ENCODE peak calls at places on chromosomes 7 and 10, in seven cellular contexts. E is nucleus accumbens, S is tibial artery, Q is kidney, M is mammary epithelial cell, V is NB4, J is lower lobe of right lung. Y is an unnamed sample.

GRCh38 chr7:17058568-17058967 is 176.8 kb upstream of the AGR3 start:
- DNase-seq in E (no peak), J (no peak), M (peak), V (peak), Q (no peak), S (no peak), Y (no peak)

GRCh38 chr7:43953071-43953470 is 26.8 kb downstream of the UBE2D4 start:
- DNase-seq in M (no peak), Q (no peak), J (no peak), V (no peak), S (peak), E (no peak), Y (no peak)

GRCh38 chr10:77737608-77738007 is 100.0 kb upstream of the KCNMA1 start:
- DNase-seq in V (no peak), S (no peak), J (no peak), M (peak), Q (no peak), E (no peak), Y (no peak)

GRCh38 chr10:1309969-1310789 is 254.0 kb downstream of the WDR37 start:
- DNase-seq in S (no peak), V (no peak), M (no peak), J (no peak), Q (no peak), E (no peak), Y (no peak)

GRCh38 chr7:151034312-151035023 is 6.2 kb downstream of the ABCB8 start:
- DNase-seq in S (no peak), J (no peak), Q (no peak), V (no peak), E (no peak), M (no peak), Y (no peak)

GRCh38 chr7:10085231-10085630 is 888.4 kb upstream of the PHF14 start:
- DNase-seq in J (no peak), E (no peak), M (no peak), S (no peak), Q (no peak), V (no peak), Y (peak)

GRCh38 chr10:48207853-48208252 is 66.6 kb downstream of the FRMPD2 start:
- DNase-seq in V (no peak), J (no peak), E (no peak), Q (no peak), S (no peak), M (no peak), Y (no peak)

GRCh38 chr7:122132341-122132740 is 11.7 kb downstream of the AASS start:
- DNase-seq in Q (no peak), V (no peak), M (peak), E (no peak), S (no peak), J (no peak), Y (no peak)

GRCh38 chr10:30098624-30099023 is 39.2 kb upstream of the JCAD start:
- DNase-seq in M (peak), J (no peak), Q (no peak), V (no peak), S (no peak), E (no peak), Y (no peak)

GRCh38 chr7:157014635-157015555 is 4.4 kb upstream of the MNX1 start:
- DNase-seq in V (no peak), E (no peak), M (no peak), J (no peak), S (no peak), Q (peak), Y (no peak)

GRCh38 chr10:61635946-61636345 is 26.8 kb upstream of the CABCOCO1 start:
- DNase-seq in E (no peak), S (no peak), M (peak), Q (no peak), V (no peak), J (no peak), Y (no peak)

GRCh38 chr7:44220732-44221131 is 20.0 kb downstream of the YKT6 start:
- DNase-seq in Q (peak), J (peak), V (no peak), E (no peak), M (no peak), S (peak), Y (no peak)

GRCh38 chr7:97064972-97065587 is 40.4 kb upstream of the DLX5 start:
- DNase-seq in Q (no peak), E (no peak), V (peak), J (no peak), S (no peak), M (peak), Y (no peak)

GRCh38 chr7:36390199-36391090 is 783 bp downstream of the ANLN start:
- DNase-seq in J (peak), V (peak), E (no peak), M (peak), Q (peak), S (peak), Y (peak)

GRCh38 chr10:45091968-45092367 is 91.2 kb downstream of the ZNF22 start:
- DNase-seq in S (no peak), V (no peak), M (no peak), Q (no peak), J (no peak), E (no peak), Y (no peak)

GRCh38 chr7:139361523-139361922 is 1.8 kb downstream of the LUC7L2 start:
- DNase-seq in V (no peak), Q (no peak), E (no peak), J (no peak), M (no peak), S (no peak), Y (no peak)

GRCh38 chr7:748446-748845 is 21.4 kb upstream of the PRKAR1B start:
- DNase-seq in V (no peak), M (no peak), E (no peak), J (peak), Q (peak), S (peak), Y (no peak)

GRCh38 chr10:132419631-132420468 is 22.9 kb downstream of the PWWP2B start:
- DNase-seq in S (no peak), Q (peak), V (no peak), E (no peak), J (no peak), M (no peak), Y (no peak)

GRCh38 chr10:131249957-131250347 is 61.6 kb downstream of the TCERG1L start:
- DNase-seq in M (no peak), E (no peak), J (no peak), Q (no peak), S (no peak), V (no peak), Y (no peak)

GRCh38 chr7:20219446-20220292 is 2.5 kb upstream of the MACC1 start:
- DNase-seq in S (peak), Q (peak), V (peak), J (peak), E (peak), M (peak), Y (peak)

GRCh38 chr7:112228632-112229031 is 22.1 kb downstream of the ZNF277 start:
- DNase-seq in S (no peak), J (no peak), V (no peak), E (no peak), Q (no peak), M (no peak), Y (no peak)

GRCh38 chr7:124992881-124993562 is 63.4 kb upstream of the POT1 start:
- DNase-seq in M (peak), S (peak), J (no peak), Q (no peak), E (no peak), V (no peak), Y (no peak)

GRCh38 chr10:63376560-63377304 is 89.0 kb downstream of the JMJD1C start:
- DNase-seq in E (no peak), V (peak), J (no peak), S (no peak), Q (no peak), M (peak), Y (no peak)

GRCh38 chr7:103524042-103524907 is 78.3 kb upstream of the SLC26A5 start:
- DNase-seq in V (peak), Q (no peak), M (peak), S (no peak), E (no peak), J (no peak), Y (no peak)

GRCh38 chr10:63901916-63902315 is 380.7 kb downstream of the REEP3 start:
- DNase-seq in M (no peak), S (no peak), E (no peak), Q (no peak), V (no peak), J (no peak), Y (no peak)

GRCh38 chr7:157516911-157517781 is 180.3 kb downstream of the DNAJB6 start:
- DNase-seq in E (no peak), J (no peak), M (no peak), Q (no peak), V (no peak), S (peak), Y (no peak)

GRCh38 chr7:151794508-151795167 is 82.3 kb downstream of the PRKAG2 start:
- DNase-seq in M (no peak), Q (peak), S (no peak), J (no peak), V (no peak), E (no peak), Y (no peak)

GRCh38 chr7:147053761-147054160 is 937.2 kb downstream of the CNTNAP2 start:
- DNase-seq in J (no peak), S (no peak), Q (no peak), E (no peak), V (no peak), M (no peak), Y (no peak)

GRCh38 chr7:13952921-13953320 is 36.5 kb downstream of the ETV1 start:
- DNase-seq in Q (no peak), E (no peak), S (no peak), M (no peak), J (no peak), V (no peak), Y (no peak)

GRCh38 chr7:79376297-79377025 is 77.0 kb downstream of the MAGI2 start:
- DNase-seq in M (no peak), Q (no peak), V (no peak), S (no peak), J (no peak), E (no peak), Y (no peak)

GRCh38 chr10:79399242-79399831 is 46.1 kb downstream of the ZCCHC24 start:
- DNase-seq in M (peak), S (peak), Q (peak), J (peak), V (no peak), E (peak), Y (peak)